ENCODE peak calls at places on chromosome 12, in seven cellular contexts. O, V, L, F, X, N and C are unnamed samples.
A peak's percentile ranks its signal among the peaks of the same experiment; 100 is the strongest.

GRCh38 chr12:29691146-29691854 is 92.4 kb downstream of the TMTC1 start:
- DNase-seq in O (no peak), V (peak; percentile 78), L (no peak), F (no peak), X (no peak), N (no peak), C (no peak)

GRCh38 chr12:25730489-25731349 is 177.6 kb upstream of the LMNTD1 start:
- DNase-seq in O (no peak), V (no peak), L (no peak), F (peak; percentile 11), X (no peak), N (no peak), C (peak; percentile 77)

GRCh38 chr12:38847247-38847646 is 58.1 kb downstream of the CPNE8 start:
- DNase-seq in O (no peak), V (no peak), L (no peak), F (no peak), X (no peak), N (no peak), C (no peak)

GRCh38 chr12:80770958-80771357 is 54.2 kb downstream of the MYF5 start:
- DNase-seq in O (no peak), V (no peak), L (no peak), F (no peak), X (no peak), N (no peak), C (no peak)

GRCh38 chr12:82383930-82384513 is 25.7 kb downstream of the METTL25 start:
- DNase-seq in O (no peak), V (no peak), L (no peak), F (no peak), X (no peak), N (no peak), C (no peak)

GRCh38 chr12:98856897-98857540 is 211.9 kb downstream of the APAF1 start:
- DNase-seq in O (no peak), V (no peak), L (no peak), F (no peak), X (no peak), N (no peak), C (no peak)

GRCh38 chr12:95674631-95675030 is 115.9 kb downstream of the NTN4 start:
- DNase-seq in O (no peak), V (no peak), L (no peak), F (no peak), X (no peak), N (no peak), C (peak; percentile 97)

GRCh38 chr12:75579552-75579951 is 68.1 kb upstream of the KRR1 start:
- DNase-seq in O (no peak), V (no peak), L (no peak), F (no peak), X (no peak), N (no peak), C (no peak)

GRCh38 chr12:49928476-49928875 is 22.1 kb upstream of the AQP2 start:
- DNase-seq in O (no peak), V (no peak), L (no peak), F (no peak), X (no peak), N (no peak), C (no peak)

GRCh38 chr12:113788020-113788856 is 177.9 kb downstream of the RBM19 start:
- DNase-seq in O (no peak), V (no peak), L (no peak), F (peak; percentile 50), X (no peak), N (no peak), C (no peak)

GRCh38 chr12:52760623-52761022 is 16.5 kb downstream of the KRT76 start:
- DNase-seq in O (no peak), V (no peak), L (no peak), F (no peak), X (no peak), N (no peak), C (no peak)

GRCh38 chr12:30725739-30726138 is 29.0 kb downstream of the CAPRIN2 start:
- DNase-seq in O (no peak), V (no peak), L (no peak), F (no peak), X (no peak), N (no peak), C (no peak)

GRCh38 chr12:131010376-131011131 is 56.8 kb downstream of the ADGRD1 start:
- DNase-seq in O (no peak), V (no peak), L (no peak), F (no peak), X (peak; percentile 75), N (no peak), C (no peak)

GRCh38 chr12:72338437-72338836 is 66.3 kb downstream of the TRHDE start:
- DNase-seq in O (no peak), V (no peak), L (no peak), F (no peak), X (no peak), N (no peak), C (no peak)

GRCh38 chr12:8642775-8643174 is 19.9 kb downstream of the MFAP5 start:
- DNase-seq in O (no peak), V (no peak), L (no peak), F (no peak), X (no peak), N (no peak), C (no peak)

GRCh38 chr12:100668939-100669536 is 95.6 kb downstream of the GAS2L3 start:
- DNase-seq in O (peak; percentile 61), V (peak; percentile 18), L (peak; percentile 25), F (peak; percentile 59), X (peak; percentile 86), N (no peak), C (peak; percentile 79)

GRCh38 chr12:88258396-88258795 is 116.3 kb downstream of the TMTC3 start:
- DNase-seq in O (no peak), V (no peak), L (no peak), F (no peak), X (no peak), N (no peak), C (no peak)

GRCh38 chr12:124698211-124698997 is 131.0 kb upstream of the NCOR2 start:
- DNase-seq in O (no peak), V (no peak), L (no peak), F (no peak), X (peak; percentile 78), N (no peak), C (peak; percentile 54)

GRCh38 chr12:26043139-26044006 is 81.5 kb downstream of the BHLHE41 start:
- DNase-seq in O (no peak), V (no peak), L (no peak), F (peak; percentile 63), X (no peak), N (no peak), C (no peak)

GRCh38 chr12:31323466-31324115 is 2.4 kb downstream of the SINHCAF start:
- DNase-seq in O (peak; percentile 9), V (no peak), L (no peak), F (no peak), X (peak; percentile 72), N (peak; percentile 82), C (peak; percentile 46)

GRCh38 chr12:58750484-58750883 is 169.8 kb downstream of the LRIG3 start:
- DNase-seq in O (peak; percentile 5), V (no peak), L (no peak), F (no peak), X (no peak), N (no peak), C (no peak)

GRCh38 chr12:125983094-125983783 is 918.0 kb downstream of the AACS start:
- DNase-seq in O (peak; percentile 35), V (no peak), L (no peak), F (peak; percentile 90), X (peak; percentile 74), N (no peak), C (no peak)

GRCh38 chr12:75480469-75480949 is at the start of gene GLIPR1:
- DNase-seq in O (peak; percentile 76), V (peak; percentile 55), L (no peak), F (peak; percentile 83), X (peak; percentile 87), N (peak; percentile 83), C (peak; percentile 4)

GRCh38 chr12:111901182-111901581 is 59.2 kb downstream of the MAPKAPK5 start:
- DNase-seq in O (no peak), V (no peak), L (no peak), F (no peak), X (no peak), N (no peak), C (no peak)

GRCh38 chr12:108567974-108568652 is 5.7 kb downstream of the ISCU start:
- DNase-seq in O (no peak), V (no peak), L (no peak), F (no peak), X (no peak), N (no peak), C (peak; percentile 25)
- H3K27ac ChIP-seq in O (peak overlapping the region; percentile 56), V (no peak overlapping the region), L (peak overlapping the region; percentile 5), F (peak overlapping the region; percentile 28), X (no peak overlapping the region), N (no peak overlapping the region), C (peak overlapping the region; percentile 66)

DNA sequence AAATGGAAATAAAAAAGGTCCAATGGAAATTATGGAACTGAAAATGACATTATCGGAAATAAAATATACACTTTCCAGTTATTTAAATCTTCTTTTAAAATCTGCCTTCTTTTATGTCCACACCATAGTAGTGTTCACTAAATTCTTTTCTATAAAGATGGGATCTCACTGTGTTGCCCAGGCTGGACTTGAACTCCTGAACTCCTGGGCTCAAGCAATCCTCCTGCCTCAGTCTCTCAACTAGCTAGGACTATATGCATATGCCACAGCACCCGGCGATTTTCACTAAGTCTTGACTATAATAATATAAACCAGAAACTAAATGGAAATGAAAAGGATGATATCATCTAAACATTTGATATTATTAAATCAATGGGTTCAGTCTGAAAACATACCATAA is 188.4 kb downstream of the MED13L start:
- DNase-seq in O (no peak), V (no peak), L (no peak), F (no peak), X (no peak), N (no peak), C (no peak)
- H3K27ac ChIP-seq in O (no peak overlapping the region), V (no peak overlapping the region), L (no peak overlapping the region), F (no peak overlapping the region), X (no peak overlapping the region), N (no peak overlapping the region), C (no peak overlapping the region)

DNA sequence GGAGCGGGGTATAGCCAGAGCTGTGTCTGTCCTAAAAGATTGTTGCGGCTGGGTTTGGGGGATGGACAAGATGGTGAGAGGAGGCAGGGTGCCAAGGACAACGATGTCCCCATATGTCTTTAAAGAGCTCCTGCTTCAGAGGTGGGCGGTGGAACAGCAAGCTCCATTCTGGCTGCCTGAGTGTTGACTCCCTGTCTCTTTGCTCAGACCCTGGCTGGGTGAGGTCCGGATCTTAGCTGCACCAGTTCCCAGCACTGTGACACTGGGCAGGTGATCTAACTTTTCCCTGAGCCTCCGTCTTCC is 8.3 kb upstream of the WSCD2 start:
- DNase-seq in O (no peak), V (no peak), L (no peak), F (no peak), X (no peak), N (no peak), C (no peak)
- H3K27ac ChIP-seq in O (no peak overlapping the region), V (no peak overlapping the region), L (no peak overlapping the region), F (no peak overlapping the region), X (no peak overlapping the region), N (no peak overlapping the region), C (no peak overlapping the region)

DNA sequence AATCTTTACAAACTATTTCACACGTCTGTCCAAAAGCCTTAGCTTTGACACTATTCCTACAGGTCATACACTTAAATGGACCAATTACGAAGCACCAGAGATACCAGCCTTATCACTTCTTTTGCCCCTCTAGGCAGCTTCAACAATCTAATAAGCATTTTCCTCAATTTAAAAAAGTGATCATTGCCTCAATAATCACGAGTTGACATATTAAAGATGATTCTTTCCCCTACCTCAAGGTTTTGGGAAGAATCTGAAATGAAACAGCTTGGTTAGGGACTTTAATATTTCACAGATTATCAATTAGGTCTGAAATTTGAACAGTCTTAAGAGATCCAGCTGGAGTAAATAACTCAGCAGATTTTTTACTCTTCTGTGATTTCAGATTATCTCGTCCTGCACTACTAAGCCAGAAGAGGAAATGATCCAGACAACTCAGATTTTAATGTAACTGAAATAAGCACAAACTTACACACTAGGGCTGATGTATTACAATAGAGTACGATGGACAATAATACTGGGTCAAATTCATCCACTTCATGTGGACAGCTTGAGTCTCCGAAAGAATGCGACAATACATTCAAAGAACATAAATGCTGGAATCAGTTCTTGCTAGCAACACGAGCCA is 15.9 kb downstream of the UBE2N start:
- DNase-seq in O (no peak), V (no peak), L (no peak), F (no peak), X (no peak), N (no peak), C (no peak)
- H3K27ac ChIP-seq in O (no peak overlapping the region), V (no peak overlapping the region), L (no peak overlapping the region), F (no peak overlapping the region), X (no peak overlapping the region), N (no peak overlapping the region), C (no peak overlapping the region)